ENCODE peak calls at places on chromosomes 13 and 19, in nine cellular contexts. T is Panc1, W is lung, H is brain microvascular endothelial cell, F is breast epithelium, L is adrenal gland, J is heart left ventricle, K is colonic mucosa, A is mammary epithelial cell. P is an unnamed sample.
A peak's percentile ranks its signal among the peaks of the same experiment; 100 is the strongest.

GRCh38 chr13:107375701-107376350 is 807.9 kb upstream of the ARGLU1 start:
- DNase-seq in T (no peak), W (no peak), H (no peak), F (no peak), L (no peak), J (no peak), K (no peak), A (no peak), P (no peak)

GRCh38 chr19:38830039-38830733 is 1.4 kb downstream of the ECH1 start:
- DNase-seq in T (no peak), W (no peak), H (peak; percentile 23), F (no peak), L (no peak), J (no peak), K (no peak), A (no peak), P (no peak)

GRCh38 chr19:55641376-55642152 is 762 bp downstream of the ZNF580 start:
- DNase-seq in T (no peak), W (no peak), H (no peak), F (no peak), L (peak; percentile 53), J (no peak), K (peak; percentile 57), A (peak; percentile 23), P (no peak)

GRCh38 chr19:38011426-38011825 is 104.4 kb downstream of the SIPA1L3 start:
- DNase-seq in T (no peak), W (no peak), H (no peak), F (no peak), L (no peak), J (no peak), K (no peak), A (no peak), P (no peak)

GRCh38 chr13:50227356-50227755 is 212.1 kb downstream of the KCNRG start:
- DNase-seq in T (no peak), W (no peak), H (no peak), F (no peak), L (no peak), J (no peak), K (no peak), A (no peak), P (no peak)

GRCh38 chr13:49214917-49215376 is 5.2 kb upstream of the MLNR start:
- DNase-seq in T (no peak), W (peak; percentile 52), H (no peak), F (no peak), L (peak; percentile 51), J (peak; percentile 58), K (peak; percentile 67), A (no peak), P (peak; percentile 25)

GRCh38 chr13:54373211-54373610 is 1344.6 kb downstream of the OLFM4 start:
- DNase-seq in T (no peak), W (no peak), H (no peak), F (no peak), L (no peak), J (no peak), K (no peak), A (no peak), P (no peak)

GRCh38 chr19:10333758-10334339 is 520 bp upstream of the RAVER1 start:
- DNase-seq in T (no peak), W (no peak), H (no peak), F (no peak), L (peak; percentile 27), J (no peak), K (no peak), A (no peak), P (no peak)

GRCh38 chr19:44942067-44942571 is at the start of gene APOC4:
- DNase-seq in T (no peak), W (no peak), H (no peak), F (no peak), L (no peak), J (no peak), K (no peak), A (no peak), P (no peak)

GRCh38 chr19:44948237-44948636 is 2.4 kb downstream of the APOC2 start:
- DNase-seq in T (no peak), W (no peak), H (no peak), F (no peak), L (no peak), J (no peak), K (no peak), A (no peak), P (no peak)

GRCh38 chr19:44947041-44947581 is 1.3 kb downstream of the APOC2 start:
- DNase-seq in T (no peak), W (no peak), H (no peak), F (no peak), L (no peak), J (no peak), K (no peak), A (no peak), P (no peak)

GRCh38 chr19:44939668-44940067 is 2.4 kb upstream of the APOC4 start:
- DNase-seq in T (no peak), W (no peak), H (no peak), F (no peak), L (no peak), J (no peak), K (no peak), A (no peak), P (no peak)

GRCh38 chr19:44943801-44944249 is 1.8 kb downstream of the APOC4 start:
- DNase-seq in T (no peak), W (peak; percentile 62), H (no peak), F (no peak), L (peak; percentile 66), J (peak; percentile 61), K (peak; percentile 48), A (peak; percentile 14), P (peak; percentile 47)
- H3K27ac ChIP-seq in T (no peak overlapping the region), W (no peak overlapping the region), H (no peak overlapping the region), F (peak overlapping the region; percentile 17), L (no peak overlapping the region), J (no peak overlapping the region), K (no peak overlapping the region), A (no peak overlapping the region), P (no peak overlapping the region)

DNA sequence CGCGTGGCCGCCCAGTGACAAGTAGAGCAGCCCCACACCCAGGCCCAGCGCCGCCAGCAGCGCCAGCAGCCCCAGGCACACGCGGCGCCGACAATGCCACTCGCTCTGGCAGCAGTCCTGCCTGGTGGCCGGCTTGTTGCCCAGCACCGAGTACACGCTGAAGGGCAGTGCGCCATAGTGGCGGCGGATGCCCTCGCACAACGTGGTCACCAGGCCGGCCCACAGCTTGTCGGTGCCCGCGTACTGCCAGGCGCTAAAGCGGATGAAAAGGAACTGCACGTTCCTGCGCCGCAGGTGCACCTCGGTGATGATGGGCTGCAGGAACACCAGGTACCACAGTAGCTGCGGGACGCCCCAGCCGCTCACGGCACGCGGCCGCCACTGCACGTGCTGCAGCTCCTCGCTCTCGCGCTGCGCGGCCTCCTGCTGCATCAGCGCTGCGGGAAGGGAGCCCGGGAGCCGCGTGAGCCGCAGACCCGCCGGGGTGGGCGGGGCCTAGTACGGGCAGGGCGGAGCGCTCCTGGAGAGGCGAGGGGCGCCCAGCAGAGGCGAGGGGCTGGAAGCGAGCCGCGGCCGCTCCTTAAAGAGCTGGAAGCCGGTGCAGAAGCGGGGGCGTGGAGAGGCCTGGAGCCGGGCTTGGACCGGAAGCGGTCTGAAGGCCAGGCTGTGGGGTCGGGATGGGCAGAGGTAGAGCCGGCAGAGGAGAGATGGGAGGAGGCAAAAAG is 7.3 kb downstream of the NKPD1 start:
- DNase-seq in T (no peak), W (no peak), H (no peak), F (no peak), L (peak; percentile 70), J (peak; percentile 66), K (peak; percentile 35), A (no peak), P (peak; percentile 40)
- TF ChIP-seq CTCF in T (no peak), W (no peak), H (no peak), F (no peak), L (no peak), J (no peak), K (no peak), A (no peak), P (no peak)

GRCh38 chr19:14563989-14564650 is 7.7 kb downstream of the NDUFB7 start:
- DNase-seq in T (no peak), W (no peak), H (no peak), F (no peak), L (no peak), J (no peak), K (no peak), A (peak; percentile 45), P (no peak)

GRCh38 chr19:14561832-14562351 is 10.0 kb downstream of the NDUFB7 start:
- DNase-seq in T (no peak), W (no peak), H (peak; percentile 49), F (no peak), L (peak; percentile 69), J (peak; percentile 71), K (no peak), A (peak; percentile 81), P (peak; percentile 57)

GRCh38 chr19:14561249-14561648 is 10.6 kb downstream of the NDUFB7 start:
- DNase-seq in T (no peak), W (no peak), H (no peak), F (no peak), L (no peak), J (no peak), K (no peak), A (no peak), P (no peak)

GRCh38 chr19:14563590-14563926 is 8.3 kb downstream of the NDUFB7 start:
- DNase-seq in T (no peak), W (no peak), H (no peak), F (no peak), L (no peak), J (no peak), K (no peak), A (no peak), P (no peak)

DNA sequence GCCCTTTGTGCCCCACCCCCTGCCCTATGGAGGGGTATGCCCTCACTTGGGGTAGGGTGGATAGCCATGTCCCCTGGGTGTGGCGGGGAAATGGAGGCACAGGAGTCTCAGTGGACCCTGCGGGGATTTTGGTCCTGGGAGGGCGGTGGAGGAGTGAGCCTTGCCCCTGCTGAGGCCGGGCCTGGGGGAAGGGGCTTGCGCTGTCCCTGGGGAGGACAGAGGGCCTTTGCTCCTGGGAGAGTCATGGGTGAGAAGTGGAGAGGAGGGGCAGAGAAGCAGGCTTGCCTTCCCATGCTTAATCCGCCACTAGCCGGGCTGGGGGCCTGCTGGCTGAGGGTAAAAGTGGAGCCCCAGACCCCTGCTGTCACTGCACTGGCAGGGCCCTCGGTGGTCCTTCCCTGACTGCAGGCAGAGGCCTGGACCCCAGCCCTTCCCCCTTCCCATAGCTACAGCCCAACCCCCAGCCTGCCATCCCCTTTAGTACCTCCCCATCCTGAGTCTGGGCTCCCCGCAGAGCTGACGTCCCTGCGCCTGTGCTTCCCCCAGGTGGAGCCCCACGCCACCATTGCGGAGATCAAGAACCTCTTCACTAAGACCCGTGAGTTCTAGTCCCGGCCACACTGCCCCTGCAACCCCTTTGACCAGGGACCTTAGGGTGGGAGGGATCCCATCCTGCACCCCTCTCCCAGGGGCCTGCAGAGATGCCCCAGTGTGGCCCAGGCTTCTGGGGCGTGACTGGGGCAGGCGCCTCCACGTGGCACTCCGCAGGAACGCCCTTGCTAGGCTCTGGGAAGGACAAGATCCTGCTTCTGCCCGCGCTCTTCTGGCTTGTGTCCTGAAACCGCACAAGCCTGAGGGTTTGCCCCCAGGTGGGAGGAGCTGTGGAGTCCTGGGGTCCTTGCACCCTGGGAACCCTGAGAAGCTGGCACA is 8.9 kb downstream of the NDUFB7 start:
- DNase-seq in T (no peak), W (no peak), H (no peak), F (no peak), L (no peak), J (no peak), K (no peak), A (no peak), P (peak; percentile 22)
- H3K27ac ChIP-seq in T (peak overlapping the region; percentile 85), W (no peak overlapping the region), H (no peak overlapping the region), F (peak overlapping the region; percentile 82), L (peak overlapping the region; percentile 81), J (peak overlapping the region; percentile 91), K (no peak overlapping the region), A (peak overlapping the region; percentile 77), P (peak overlapping the region; percentile 84)

GRCh38 chr19:4980838-4981680 is 12.1 kb downstream of the KDM4B start:
- DNase-seq in T (no peak), W (no peak), H (no peak), F (no peak), L (no peak), J (no peak), K (no peak), A (no peak), P (no peak)
- TF ChIP-seq CTCF in T (no peak), W (no peak), H (no peak), F (no peak), L (no peak), J (no peak), K (no peak), A (no peak), P (no peak)

P was measured in heart right ventricle.